ENCODE peak calls at places on chromosomes 7 and 10, in ten cellular contexts. One of them, this sample, is unnamed.

GRCh38 chr7:56447864-56448693 is 331.9 kb upstream of the NUPR2 start:
- DNase-seq in NCI-H2171 treated with DMSO at 0.1 percent for 48 hours: no peak
- DNase-seq in ovary: peak; percentile 62
- DNase-seq in AG08396: peak; percentile 51
- DNase-seq in fibroblast of pulmonary artery: no peak
- DNase-seq in T-helper 2 cell: no peak
- DNase-seq in AG08395: no peak
- DNase-seq in EL: no peak
- DNase-seq in left ventricle myocardium inferior: peak; percentile 26
- DNase-seq in astrocyte of the spinal cord: no peak
- DNase-seq in this sample: no peak

GRCh38 chr10:2978111-2978510 is 89.2 kb upstream of the PFKP start:
- DNase-seq in NCI-H2171 treated with DMSO at 0.1 percent for 48 hours: peak; percentile 61
- DNase-seq in ovary: no peak
- DNase-seq in AG08396: peak; percentile 43
- DNase-seq in fibroblast of pulmonary artery: peak; percentile 71
- DNase-seq in T-helper 2 cell: no peak
- DNase-seq in AG08395: peak; percentile 69
- DNase-seq in EL: peak; percentile 38
- DNase-seq in left ventricle myocardium inferior: no peak
- DNase-seq in astrocyte of the spinal cord: peak; percentile 75
- DNase-seq in this sample: no peak

GRCh38 chr10:86613905-86614304 is 40.4 kb upstream of the OPN4 start:
- DNase-seq in NCI-H2171 treated with DMSO at 0.1 percent for 48 hours: no peak
- DNase-seq in ovary: no peak
- DNase-seq in AG08396: no peak
- DNase-seq in fibroblast of pulmonary artery: no peak
- DNase-seq in T-helper 2 cell: no peak
- DNase-seq in AG08395: no peak
- DNase-seq in EL: no peak
- DNase-seq in left ventricle myocardium inferior: no peak
- DNase-seq in astrocyte of the spinal cord: no peak
- DNase-seq in this sample: no peak

GRCh38 chr7:137846588-137847417 is at the start of gene DGKI:
- DNase-seq in NCI-H2171 treated with DMSO at 0.1 percent for 48 hours: peak; percentile 11
- DNase-seq in ovary: peak; percentile 5
- DNase-seq in AG08396: peak; percentile 79
- DNase-seq in fibroblast of pulmonary artery: no peak
- DNase-seq in T-helper 2 cell: no peak
- DNase-seq in AG08395: peak; percentile 70
- DNase-seq in EL: peak; percentile 16
- DNase-seq in left ventricle myocardium inferior: no peak
- DNase-seq in astrocyte of the spinal cord: no peak
- DNase-seq in this sample: no peak

GRCh38 chr7:101294039-101294831 is 27.4 kb downstream of the IFT22 start:
- DNase-seq in NCI-H2171 treated with DMSO at 0.1 percent for 48 hours: no peak
- DNase-seq in ovary: no peak
- DNase-seq in AG08396: no peak
- DNase-seq in fibroblast of pulmonary artery: no peak
- DNase-seq in T-helper 2 cell: no peak
- DNase-seq in AG08395: no peak
- DNase-seq in EL: no peak
- DNase-seq in left ventricle myocardium inferior: no peak
- DNase-seq in astrocyte of the spinal cord: no peak
- DNase-seq in this sample: no peak

GRCh38 chr7:155643804-155644177 is 670 bp upstream of the RBM33 start:
- DNase-seq in NCI-H2171 treated with DMSO at 0.1 percent for 48 hours: no peak
- DNase-seq in ovary: no peak
- DNase-seq in AG08396: peak; percentile 50
- DNase-seq in fibroblast of pulmonary artery: peak; percentile 24
- DNase-seq in T-helper 2 cell: no peak
- DNase-seq in AG08395: peak; percentile 19
- DNase-seq in EL: peak; percentile 21
- DNase-seq in left ventricle myocardium inferior: no peak
- DNase-seq in astrocyte of the spinal cord: peak; percentile 32
- DNase-seq in this sample: no peak

GRCh38 chr7:43038229-43038628 is 74.2 kb upstream of the HECW1 start:
- DNase-seq in NCI-H2171 treated with DMSO at 0.1 percent for 48 hours: no peak
- DNase-seq in ovary: no peak
- DNase-seq in AG08396: peak; percentile 50
- DNase-seq in fibroblast of pulmonary artery: peak; percentile 91
- DNase-seq in T-helper 2 cell: no peak
- DNase-seq in AG08395: peak; percentile 85
- DNase-seq in EL: peak; percentile 43
- DNase-seq in left ventricle myocardium inferior: no peak
- DNase-seq in astrocyte of the spinal cord: peak; percentile 70
- DNase-seq in this sample: no peak

GRCh38 chr10:82497451-82497850 is 622.5 kb downstream of the NRG3 start:
- DNase-seq in NCI-H2171 treated with DMSO at 0.1 percent for 48 hours: no peak
- DNase-seq in ovary: no peak
- DNase-seq in AG08396: no peak
- DNase-seq in fibroblast of pulmonary artery: peak; percentile 64
- DNase-seq in T-helper 2 cell: no peak
- DNase-seq in AG08395: no peak
- DNase-seq in EL: no peak
- DNase-seq in left ventricle myocardium inferior: no peak
- DNase-seq in astrocyte of the spinal cord: no peak
- DNase-seq in this sample: no peak

GRCh38 chr10:96138102-96138501 is 8.0 kb downstream of the ZNF518A start:
- DNase-seq in NCI-H2171 treated with DMSO at 0.1 percent for 48 hours: no peak
- DNase-seq in ovary: no peak
- DNase-seq in AG08396: no peak
- DNase-seq in fibroblast of pulmonary artery: no peak
- DNase-seq in T-helper 2 cell: no peak
- DNase-seq in AG08395: no peak
- DNase-seq in EL: no peak
- DNase-seq in left ventricle myocardium inferior: no peak
- DNase-seq in astrocyte of the spinal cord: no peak
- DNase-seq in this sample: no peak

GRCh38 chr10:26441491-26442214 is 3.5 kb downstream of the APBB1IP start:
- DNase-seq in NCI-H2171 treated with DMSO at 0.1 percent for 48 hours: no peak
- DNase-seq in ovary: no peak
- DNase-seq in AG08396: no peak
- DNase-seq in fibroblast of pulmonary artery: no peak
- DNase-seq in T-helper 2 cell: no peak
- DNase-seq in AG08395: no peak
- DNase-seq in EL: peak; percentile 92
- DNase-seq in left ventricle myocardium inferior: no peak
- DNase-seq in astrocyte of the spinal cord: peak; percentile 50
- DNase-seq in this sample: peak; percentile 36

GRCh38 chr7:44634839-44635591 is 28.6 kb downstream of the OGDH start:
- DNase-seq in NCI-H2171 treated with DMSO at 0.1 percent for 48 hours: no peak
- DNase-seq in ovary: no peak
- DNase-seq in AG08396: no peak
- DNase-seq in fibroblast of pulmonary artery: no peak
- DNase-seq in T-helper 2 cell: no peak
- DNase-seq in AG08395: no peak
- DNase-seq in EL: no peak
- DNase-seq in left ventricle myocardium inferior: peak; percentile 67
- DNase-seq in astrocyte of the spinal cord: no peak
- DNase-seq in this sample: no peak

This sample was measured in T-helper 22 cell.